ENCODE peak calls at places on chromosomes 7 and 10, in seven cellular contexts. One of them, this sample, is unnamed. For H3K4me1, the result is how much of the 10 kb centered on the place peaks cover.

GRCh38 chr10:132845041-132845551 is 59.1 kb upstream of the NKX6-2 start:
- DNase-seq in transverse colon: no peak
- DNase-seq in ovary: no peak
- DNase-seq in SK-N-SH: peak
- DNase-seq in stomach: no peak
- DNase-seq in A549: no peak
- DNase-seq in suprapubic skin: peak
- DNase-seq in this sample: no peak

GRCh38 chr7:2148189-2148588 is 84.6 kb downstream of the MAD1L1 start:
- DNase-seq in transverse colon: no peak
- DNase-seq in ovary: no peak
- DNase-seq in SK-N-SH: no peak
- DNase-seq in stomach: no peak
- DNase-seq in A549: no peak
- DNase-seq in suprapubic skin: no peak
- DNase-seq in this sample: no peak

GRCh38 chr7:88218836-88219605 is 817 bp downstream of the SRI start:
- DNase-seq in transverse colon: peak
- DNase-seq in ovary: peak
- DNase-seq in SK-N-SH: peak
- DNase-seq in stomach: peak
- DNase-seq in A549: no peak
- DNase-seq in suprapubic skin: peak
- DNase-seq in this sample: peak

GRCh38 chr10:110870823-110871235 is 899 bp upstream of the PDCD4 start:
- DNase-seq in transverse colon: no peak
- DNase-seq in ovary: peak
- DNase-seq in SK-N-SH: peak
- DNase-seq in stomach: no peak
- DNase-seq in A549: no peak
- DNase-seq in suprapubic skin: no peak
- DNase-seq in this sample: no peak

GRCh38 chr7:69652947-69653701 is 54.8 kb downstream of the AUTS2 start:
- DNase-seq in transverse colon: no peak
- DNase-seq in ovary: no peak
- DNase-seq in SK-N-SH: no peak
- DNase-seq in stomach: no peak
- DNase-seq in A549: no peak
- DNase-seq in suprapubic skin: no peak
- DNase-seq in this sample: no peak

GRCh38 chr7:24778543-24779282 is 21.4 kb upstream of the GSDME start:
- DNase-seq in transverse colon: no peak
- DNase-seq in ovary: peak
- DNase-seq in SK-N-SH: no peak
- DNase-seq in stomach: no peak
- DNase-seq in A549: no peak
- DNase-seq in suprapubic skin: peak
- DNase-seq in this sample: no peak

GRCh38 chr10:122551450-122551849 is 9.1 kb upstream of the DMBT1 start:
- DNase-seq in transverse colon: no peak
- DNase-seq in ovary: no peak
- DNase-seq in SK-N-SH: no peak
- DNase-seq in stomach: no peak
- DNase-seq in A549: no peak
- DNase-seq in suprapubic skin: no peak
- DNase-seq in this sample: no peak

GRCh38 chr7:102933763-102934162 is 21.0 kb downstream of the LRRC17 start:
- DNase-seq in transverse colon: peak
- DNase-seq in ovary: peak
- DNase-seq in SK-N-SH: peak
- DNase-seq in stomach: peak
- DNase-seq in A549: no peak
- DNase-seq in suprapubic skin: peak
- DNase-seq in this sample: no peak

GRCh38 chr10:74586088-74586585 is 240.3 kb upstream of the KAT6B start:
- DNase-seq in transverse colon: no peak
- DNase-seq in ovary: no peak
- DNase-seq in SK-N-SH: peak
- DNase-seq in stomach: no peak
- DNase-seq in A549: peak
- DNase-seq in suprapubic skin: no peak
- DNase-seq in this sample: no peak

GRCh38 chr10:81866753-81867152 is 8.2 kb upstream of the NRG3 start:
- DNase-seq in transverse colon: no peak
- DNase-seq in ovary: no peak
- DNase-seq in SK-N-SH: no peak
- DNase-seq in stomach: no peak
- DNase-seq in A549: no peak
- DNase-seq in suprapubic skin: no peak
- DNase-seq in this sample: no peak

GRCh38 chr7:141573511-141573910 is 22.3 kb downstream of the AGK start:
- DNase-seq in transverse colon: no peak
- DNase-seq in ovary: no peak
- DNase-seq in SK-N-SH: no peak
- DNase-seq in stomach: no peak
- DNase-seq in A549: no peak
- DNase-seq in suprapubic skin: no peak
- DNase-seq in this sample: no peak

GRCh38 chr10:124763267-124763666 is 19.1 kb upstream of the FAM53B start:
- DNase-seq in transverse colon: no peak
- DNase-seq in ovary: no peak
- DNase-seq in SK-N-SH: no peak
- DNase-seq in stomach: no peak
- DNase-seq in A549: no peak
- DNase-seq in suprapubic skin: no peak
- DNase-seq in this sample: no peak

GRCh38 chr7:102978280-102978679 is 65.5 kb downstream of the LRRC17 start:
- DNase-seq in transverse colon: no peak
- DNase-seq in ovary: peak
- DNase-seq in SK-N-SH: no peak
- DNase-seq in stomach: peak
- DNase-seq in A549: peak
- DNase-seq in suprapubic skin: no peak
- DNase-seq in this sample: no peak

GRCh38 chr10:13054844-13055243 is 45.1 kb upstream of the OPTN start:
- DNase-seq in transverse colon: no peak
- DNase-seq in ovary: no peak
- DNase-seq in SK-N-SH: no peak
- DNase-seq in stomach: no peak
- DNase-seq in A549: no peak
- DNase-seq in suprapubic skin: no peak
- DNase-seq in this sample: no peak

DNA sequence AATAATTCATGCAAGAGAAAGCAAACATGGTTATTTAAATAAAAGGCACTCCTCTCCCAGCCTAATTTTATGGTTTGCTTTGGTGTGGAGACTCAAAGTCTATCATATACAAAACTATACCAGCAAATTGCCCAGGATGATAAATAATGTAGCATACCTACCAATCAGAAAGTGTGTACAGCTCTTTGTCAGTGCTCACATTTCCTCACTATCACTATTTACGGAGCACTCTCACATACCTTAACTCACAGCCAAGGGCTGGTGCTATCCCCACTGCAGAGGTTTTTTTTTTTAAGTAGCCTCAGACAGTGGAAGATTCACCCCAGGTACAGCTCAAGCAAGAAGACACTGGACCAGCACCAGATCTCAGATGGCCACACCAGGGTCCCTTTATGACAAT is 2.5 kb downstream of the PDLIM1 start:
- DNase-seq in transverse colon: no peak
- DNase-seq in ovary: no peak
- DNase-seq in SK-N-SH: no peak
- DNase-seq in stomach: no peak
- DNase-seq in A549: no peak
- DNase-seq in suprapubic skin: no peak
- DNase-seq in this sample: no peak
- H3K4me1 ChIP-seq in transverse colon: under half
- H3K4me1 ChIP-seq in ovary: under half
- H3K4me1 ChIP-seq in SK-N-SH: under half
- H3K4me1 ChIP-seq in stomach: under half
- H3K4me1 ChIP-seq in A549: under half
- H3K4me1 ChIP-seq in suprapubic skin: half or more
- H3K4me1 ChIP-seq in this sample: under half

DNA sequence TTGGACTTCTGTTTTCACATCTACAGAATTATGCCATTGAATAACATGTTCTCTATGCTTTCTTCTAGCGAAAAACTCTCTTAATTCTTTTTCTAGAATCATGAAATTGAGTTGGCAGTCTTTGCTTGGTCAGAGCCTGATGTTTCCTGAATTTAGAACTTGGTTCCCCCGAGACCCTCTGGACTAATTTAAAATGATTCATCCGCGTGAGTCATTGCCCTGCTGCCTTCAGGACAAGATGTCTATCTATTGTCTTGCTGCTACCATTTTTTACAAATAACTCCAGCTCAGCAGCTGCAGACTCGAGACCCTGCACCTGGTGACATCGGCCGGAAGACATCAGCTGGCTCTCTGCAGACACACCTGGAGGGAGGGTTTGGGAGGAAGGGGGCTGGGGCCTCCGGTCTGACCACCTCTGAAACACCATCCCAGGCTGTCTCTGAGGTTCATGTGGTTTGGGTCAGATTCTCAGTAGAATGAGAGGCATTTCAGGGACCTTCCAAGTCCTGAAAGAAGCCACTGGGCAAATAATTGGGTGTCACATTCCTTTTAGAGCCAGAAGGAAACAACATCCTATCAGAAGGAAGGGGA is 20.9 kb upstream of the KLF6 start:
- DNase-seq in transverse colon: peak
- DNase-seq in ovary: no peak
- DNase-seq in SK-N-SH: no peak
- DNase-seq in stomach: no peak
- DNase-seq in A549: peak
- DNase-seq in suprapubic skin: no peak
- DNase-seq in this sample: no peak
- TF ChIP-seq EP300 in transverse colon: no peak
- TF ChIP-seq EP300 in ovary: no peak
- TF ChIP-seq EP300 in SK-N-SH: no peak
- TF ChIP-seq EP300 in stomach: no peak
- TF ChIP-seq EP300 in A549: no peak
- TF ChIP-seq EP300 in suprapubic skin: no peak
- TF ChIP-seq EP300 in this sample: peak

GRCh38 chr10:62384057-62384446 is 9.9 kb downstream of the ZNF365 start:
- DNase-seq in transverse colon: no peak
- DNase-seq in ovary: no peak
- DNase-seq in SK-N-SH: no peak
- DNase-seq in stomach: no peak
- DNase-seq in A549: peak
- DNase-seq in suprapubic skin: no peak
- DNase-seq in this sample: no peak
- H3K27ac ChIP-seq in transverse colon: no peak
- H3K27ac ChIP-seq in ovary: no peak
- H3K27ac ChIP-seq in SK-N-SH: peak
- H3K27ac ChIP-seq in stomach: no peak
- H3K27ac ChIP-seq in A549: no peak
- H3K27ac ChIP-seq in suprapubic skin: no peak
- H3K27ac ChIP-seq in this sample: no peak

GRCh38 chr7:116234517-116235200 is 24.3 kb downstream of the TES start:
- DNase-seq in transverse colon: no peak
- DNase-seq in ovary: no peak
- DNase-seq in SK-N-SH: no peak
- DNase-seq in stomach: no peak
- DNase-seq in A549: no peak
- DNase-seq in suprapubic skin: no peak
- DNase-seq in this sample: no peak

GRCh38 chr7:116236020-116236630 is 25.8 kb downstream of the TES start:
- DNase-seq in transverse colon: peak
- DNase-seq in ovary: peak
- DNase-seq in SK-N-SH: peak
- DNase-seq in stomach: peak
- DNase-seq in A549: peak
- DNase-seq in suprapubic skin: no peak
- DNase-seq in this sample: peak

GRCh38 chr7:116232920-116233319 is 22.6 kb downstream of the TES start:
- DNase-seq in transverse colon: no peak
- DNase-seq in ovary: no peak
- DNase-seq in SK-N-SH: no peak
- DNase-seq in stomach: no peak
- DNase-seq in A549: no peak
- DNase-seq in suprapubic skin: no peak
- DNase-seq in this sample: no peak

GRCh38 chr7:116232402-116232749 is 22.0 kb downstream of the TES start:
- DNase-seq in transverse colon: no peak
- DNase-seq in ovary: no peak
- DNase-seq in SK-N-SH: no peak
- DNase-seq in stomach: no peak
- DNase-seq in A549: no peak
- DNase-seq in suprapubic skin: no peak
- DNase-seq in this sample: no peak

GRCh38 chr7:116235380-116235779 is 25.0 kb downstream of the TES start:
- DNase-seq in transverse colon: no peak
- DNase-seq in ovary: no peak
- DNase-seq in SK-N-SH: no peak
- DNase-seq in stomach: no peak
- DNase-seq in A549: no peak
- DNase-seq in suprapubic skin: no peak
- DNase-seq in this sample: no peak
- H3K4me1 ChIP-seq in transverse colon: under half
- H3K4me1 ChIP-seq in ovary: under half
- H3K4me1 ChIP-seq in SK-N-SH: under half
- H3K4me1 ChIP-seq in stomach: half or more
- H3K4me1 ChIP-seq in A549: under half
- H3K4me1 ChIP-seq in suprapubic skin: under half
- H3K4me1 ChIP-seq in this sample: under half

GRCh38 chr10:24575462-24576002 is 148.2 kb downstream of the ARHGAP21 start:
- DNase-seq in transverse colon: no peak
- DNase-seq in ovary: no peak
- DNase-seq in SK-N-SH: no peak
- DNase-seq in stomach: no peak
- DNase-seq in A549: no peak
- DNase-seq in suprapubic skin: no peak
- DNase-seq in this sample: no peak

GRCh38 chr10:24570658-24571426 is 152.8 kb downstream of the ARHGAP21 start:
- DNase-seq in transverse colon: no peak
- DNase-seq in ovary: no peak
- DNase-seq in SK-N-SH: no peak
- DNase-seq in stomach: no peak
- DNase-seq in A549: no peak
- DNase-seq in suprapubic skin: no peak
- DNase-seq in this sample: no peak

GRCh38 chr10:24571870-24572450 is 151.7 kb downstream of the ARHGAP21 start:
- DNase-seq in transverse colon: no peak
- DNase-seq in ovary: no peak
- DNase-seq in SK-N-SH: no peak
- DNase-seq in stomach: no peak
- DNase-seq in A549: no peak
- DNase-seq in suprapubic skin: no peak
- DNase-seq in this sample: no peak

GRCh38 chr10:24574161-24574560 is 149.5 kb downstream of the ARHGAP21 start:
- DNase-seq in transverse colon: no peak
- DNase-seq in ovary: no peak
- DNase-seq in SK-N-SH: no peak
- DNase-seq in stomach: no peak
- DNase-seq in A549: no peak
- DNase-seq in suprapubic skin: no peak
- DNase-seq in this sample: no peak

GRCh38 chr10:24574578-24575155 is 149.0 kb downstream of the ARHGAP21 start:
- DNase-seq in transverse colon: no peak
- DNase-seq in ovary: no peak
- DNase-seq in SK-N-SH: no peak
- DNase-seq in stomach: no peak
- DNase-seq in A549: no peak
- DNase-seq in suprapubic skin: no peak
- DNase-seq in this sample: no peak
- TF ChIP-seq EP300 in transverse colon: no peak
- TF ChIP-seq EP300 in ovary: no peak
- TF ChIP-seq EP300 in SK-N-SH: no peak
- TF ChIP-seq EP300 in stomach: no peak
- TF ChIP-seq EP300 in A549: no peak
- TF ChIP-seq EP300 in suprapubic skin: no peak
- TF ChIP-seq EP300 in this sample: no peak

GRCh38 chr7:101817930-101818698 is 688 bp downstream of the CUX1 start:
- DNase-seq in transverse colon: no peak
- DNase-seq in ovary: no peak
- DNase-seq in SK-N-SH: no peak
- DNase-seq in stomach: no peak
- DNase-seq in A549: no peak
- DNase-seq in suprapubic skin: no peak
- DNase-seq in this sample: no peak
- H3K27ac ChIP-seq in transverse colon: peak
- H3K27ac ChIP-seq in ovary: peak
- H3K27ac ChIP-seq in SK-N-SH: no peak
- H3K27ac ChIP-seq in stomach: peak
- H3K27ac ChIP-seq in A549: peak
- H3K27ac ChIP-seq in suprapubic skin: no peak
- H3K27ac ChIP-seq in this sample: peak

This sample was measured in tibial nerve.